ENCODE peak calls at places on chromosome 2, in six cellular contexts. P, U, K, R, T and X are unnamed samples.
A peak's percentile ranks its signal among the peaks of the same experiment; 100 is the strongest.

GRCh38 chr2:19541884-19542283 is 183.5 kb upstream of the OSR1 start:
- DNase-seq in P (no peak), U (no peak), K (no peak), R (peak; percentile 14), T (no peak), X (no peak)

GRCh38 chr2:230968921-230969672 is 26.8 kb upstream of the SPATA3 start:
- DNase-seq in P (no peak), U (no peak), K (no peak), R (peak; percentile 63), T (no peak), X (no peak)

GRCh38 chr2:71602115-71602495 is 148.7 kb downstream of the DYSF start:
- DNase-seq in P (no peak), U (no peak), K (peak; percentile 3), R (no peak), T (no peak), X (no peak)

GRCh38 chr2:208501217-208501616 is 94.6 kb downstream of the PTH2R start:
- DNase-seq in P (no peak), U (no peak), K (no peak), R (no peak), T (no peak), X (no peak)

GRCh38 chr2:227613272-227613660 is 1.4 kb downstream of the SCYGR3 start:
- DNase-seq in P (no peak), U (no peak), K (no peak), R (no peak), T (no peak), X (no peak)

GRCh38 chr2:26925100-26925791 is 45.2 kb upstream of the MAPRE3 start:
- DNase-seq in P (no peak), U (no peak), K (no peak), R (no peak), T (no peak), X (no peak)

GRCh38 chr2:200367155-200367554 is 60.7 kb downstream of the SPATS2L start:
- DNase-seq in P (no peak), U (no peak), K (no peak), R (no peak), T (no peak), X (no peak)

GRCh38 chr2:176454893-176455810 is 185.9 kb downstream of the MTX2 start:
- DNase-seq in P (no peak), U (peak; percentile 75), K (peak; percentile 82), R (peak; percentile 76), T (no peak), X (peak; percentile 69)

GRCh38 chr2:206482123-206482522 is 38.8 kb downstream of the ADAM23 start:
- DNase-seq in P (no peak), U (no peak), K (no peak), R (no peak), T (no peak), X (no peak)

GRCh38 chr2:186540971-186541370 is 48.9 kb upstream of the ITGAV start:
- DNase-seq in P (no peak), U (no peak), K (no peak), R (no peak), T (peak; percentile 30), X (no peak)

GRCh38 chr2:215540646-215541045 is 104.8 kb upstream of the FN1 start:
- DNase-seq in P (peak; percentile 83), U (no peak), K (no peak), R (no peak), T (peak; percentile 69), X (no peak)